ENCODE peak calls at places on chromosome 18, in five cellular contexts. P, Z, D, X and T are unnamed samples.

GRCh38 chr18:70197042-70197441 is 8.4 kb downstream of the RTTN start:
- DNase-seq in P (no peak), Z (no peak), D (no peak), X (no peak), T (no peak)

GRCh38 chr18:58669731-58670379 is 1.4 kb upstream of the MALT1 start:
- DNase-seq in P (peak; percentile 62), Z (no peak), D (no peak), X (peak; percentile 92), T (peak; percentile 57)

GRCh38 chr18:55328301-55328700 is 259.7 kb downstream of the TCF4 start:
- DNase-seq in P (peak; percentile 31), Z (no peak), D (no peak), X (peak; percentile 83), T (no peak)

GRCh38 chr18:41134426-41134825 is 820.6 kb upstream of the PIK3C3 start:
- DNase-seq in P (peak; percentile 37), Z (no peak), D (no peak), X (peak; percentile 68), T (no peak)

GRCh38 chr18:77711096-77711495 is 461.4 kb downstream of the GALR1 start:
- DNase-seq in P (no peak), Z (no peak), D (no peak), X (no peak), T (no peak)

GRCh38 chr18:76374330-76375281 is 120.4 kb downstream of the ZNF516 start:
- DNase-seq in P (no peak), Z (no peak), D (no peak), X (no peak), T (no peak)

GRCh38 chr18:33821503-33821902 is 243.5 kb downstream of the ASXL3 start:
- DNase-seq in P (peak; percentile 46), Z (no peak), D (no peak), X (peak; percentile 73), T (no peak)

GRCh38 chr18:57627488-57627887 is 5.9 kb upstream of the NARS1 start:
- DNase-seq in P (no peak), Z (no peak), D (no peak), X (peak; percentile 69), T (no peak)

GRCh38 chr18:45006934-45007333 is 326.2 kb downstream of the SETBP1 start:
- DNase-seq in P (peak; percentile 36), Z (no peak), D (no peak), X (peak; percentile 67), T (no peak)

GRCh38 chr18:56652802-56653201 is 1.6 kb downstream of the WDR7 start:
- DNase-seq in P (no peak), Z (no peak), D (no peak), X (no peak), T (no peak)

GRCh38 chr18:75230210-75231052 is 19.8 kb downstream of the TSHZ1 start:
- DNase-seq in P (no peak), Z (no peak), D (no peak), X (peak; percentile 77), T (no peak)

GRCh38 chr18:77133051-77133919 is 702 bp upstream of the MBP start:
- DNase-seq in P (no peak), Z (no peak), D (peak; percentile 83), X (no peak), T (no peak)

GRCh38 chr18:8801263-8801901 is 96.0 kb downstream of the MTCL1 start:
- DNase-seq in P (peak; percentile 94), Z (no peak), D (no peak), X (peak; percentile 97), T (peak; percentile 24)
- H3K36me3 ChIP-seq in P (peaks cover 95% of the 10 kb centered on the region), Z (no peaks in the 10 kb centered on the region), D (no peaks in the 10 kb centered on the region), X (peaks cover 11% of the 10 kb centered on the region), T (peaks cover 61% of the 10 kb centered on the region)

GRCh38 chr18:2602844-2603243 is 31.5 kb downstream of the NDC80 start:
- DNase-seq in P (no peak), Z (no peak), D (no peak), X (no peak), T (no peak)

DNA sequence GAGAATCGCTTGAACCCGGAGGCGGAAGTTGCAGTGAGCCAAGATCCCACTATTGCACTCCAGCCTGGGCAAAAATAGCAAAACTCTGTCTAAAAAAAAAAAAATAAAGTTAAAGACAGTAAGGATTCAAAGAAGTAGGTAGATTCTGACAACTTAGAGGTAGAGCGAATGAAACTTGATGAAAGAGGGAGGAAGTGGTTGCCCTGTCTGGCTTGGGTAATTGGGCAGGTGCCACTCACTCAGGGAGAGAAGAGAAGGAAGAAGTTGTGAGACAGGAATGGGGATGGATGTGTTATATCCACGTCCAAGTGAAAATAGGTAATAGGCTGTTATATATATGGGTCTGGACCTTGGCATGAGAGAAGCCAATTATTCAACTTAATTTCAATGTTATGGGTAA is 26.3 kb downstream of the NDC80 start:
- DNase-seq in P (no peak), Z (no peak), D (no peak), X (no peak), T (no peak)
- H3K36me3 ChIP-seq in P (peaks cover 6% of the 10 kb centered on the region), Z (no peaks in the 10 kb centered on the region), D (no peaks in the 10 kb centered on the region), X (no peaks in the 10 kb centered on the region), T (peaks cover 79% of the 10 kb centered on the region)

DNA sequence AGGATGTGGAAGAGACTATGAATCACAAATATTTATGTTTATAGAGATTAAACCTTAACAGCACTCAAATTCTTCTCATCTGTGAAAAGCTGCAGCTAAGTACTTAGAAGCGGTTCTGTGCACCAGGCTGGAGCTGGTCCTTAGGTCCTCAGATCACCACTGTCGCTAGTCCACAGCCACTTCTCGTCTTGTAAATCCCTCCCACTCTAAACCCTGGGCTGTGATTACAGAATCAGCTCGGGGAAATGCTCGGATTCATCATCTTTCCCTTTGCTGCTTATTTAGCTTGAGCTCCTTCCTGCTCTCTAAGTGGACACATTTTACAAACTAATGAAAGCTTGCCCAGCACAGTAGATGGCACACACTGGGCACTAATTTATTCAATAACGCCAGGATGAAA is 61.7 kb downstream of the RNF152 start:
- DNase-seq in P (peak; percentile 81), Z (no peak), D (no peak), X (peak; percentile 18), T (no peak)
- H3K36me3 ChIP-seq in P (no peaks in the 10 kb centered on the region), Z (no peaks in the 10 kb centered on the region), D (no peaks in the 10 kb centered on the region), X (no peaks in the 10 kb centered on the region), T (no peaks in the 10 kb centered on the region)

DNA sequence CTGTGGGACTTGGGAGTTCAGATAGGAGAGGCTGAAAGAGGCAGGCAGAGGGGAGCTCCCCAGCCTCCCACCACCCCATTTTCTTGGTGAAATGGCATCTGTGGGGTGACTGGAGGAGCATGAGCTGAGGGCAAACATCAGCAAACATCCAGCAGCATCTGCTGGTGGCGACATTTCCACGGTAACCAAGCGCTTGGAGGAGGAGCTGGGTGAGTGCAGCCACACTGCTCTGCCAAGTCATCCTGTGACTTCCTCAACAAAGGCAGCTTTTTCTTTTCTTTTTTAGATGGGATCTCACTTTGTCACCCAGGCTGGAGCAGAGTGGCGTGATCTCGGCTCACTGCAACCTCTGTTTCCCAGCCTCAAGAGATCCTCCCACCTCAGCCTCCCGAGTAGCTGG is 5.6 kb downstream of the TXNL4A start:
- DNase-seq in P (peak; percentile 52), Z (no peak), D (no peak), X (peak; percentile 28), T (no peak)
- H3K36me3 ChIP-seq in P (peaks cover 20% of the 10 kb centered on the region), Z (peaks cover 15% of the 10 kb centered on the region), D (no peaks in the 10 kb centered on the region), X (peaks cover 5% of the 10 kb centered on the region), T (peaks cover 54% of the 10 kb centered on the region)

GRCh38 chr18:3256693-3257626 is 5.0 kb upstream of the MYL12B start:
- DNase-seq in P (peak; percentile 56), Z (no peak), D (no peak), X (peak; percentile 79), T (peak; percentile 28)
- H3K36me3 ChIP-seq in P (peaks cover 69% of the 10 kb centered on the region), Z (peaks cover 60% of the 10 kb centered on the region), D (peaks cover 64% of the 10 kb centered on the region), X (peaks cover 22% of the 10 kb centered on the region), T (peaks cover 79% of the 10 kb centered on the region)

GRCh38 chr18:13070460-13070859 is 79.3 kb downstream of the CEP192 start:
- DNase-seq in P (peak; percentile 3), Z (no peak), D (no peak), X (no peak), T (no peak)
- H3K36me3 ChIP-seq in P (peaks cover 91% of the 10 kb centered on the region), Z (peaks cover 87% of the 10 kb centered on the region), D (peaks cover 82% of the 10 kb centered on the region), X (no peaks in the 10 kb centered on the region), T (peaks cover 76% of the 10 kb centered on the region)

DNA sequence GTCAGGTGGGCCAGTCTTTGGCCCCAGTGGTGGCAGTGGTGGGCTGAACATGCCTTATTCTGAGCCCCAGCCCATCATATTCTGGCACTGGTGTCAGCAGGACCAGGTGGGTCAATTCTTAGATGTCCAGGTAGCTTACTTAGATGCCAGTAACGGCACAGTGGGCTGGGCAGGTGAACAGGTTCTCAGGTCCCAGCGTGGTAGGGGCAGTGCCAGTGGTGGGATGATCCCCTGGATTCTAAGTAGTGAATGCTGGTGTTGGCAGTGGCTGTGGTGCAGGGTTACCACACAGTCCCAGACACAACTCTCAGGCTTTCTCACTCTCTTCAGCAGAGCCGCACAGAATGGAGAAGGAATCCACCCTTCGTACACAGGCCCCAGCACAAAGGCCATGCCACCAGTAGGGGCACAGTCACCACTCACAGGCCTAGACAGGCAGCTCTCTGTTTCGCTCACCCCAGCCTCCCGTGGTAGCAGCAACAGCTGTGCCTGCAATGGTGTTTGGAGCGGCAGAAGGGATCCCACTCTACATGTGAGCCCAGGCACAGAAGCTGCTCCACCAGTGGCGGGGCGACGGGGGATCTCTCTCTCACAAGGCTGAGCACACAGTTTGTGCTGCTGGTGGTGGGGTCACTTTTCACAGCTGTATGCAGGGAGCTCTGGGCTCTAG is 97.3 kb downstream of the ANKRD12 start:
- DNase-seq in P (no peak), Z (no peak), D (no peak), X (no peak), T (no peak)
- H3K36me3 ChIP-seq in P (peaks cover 90% of the 10 kb centered on the region), Z (peaks cover 55% of the 10 kb centered on the region), D (peaks cover 28% of the 10 kb centered on the region), X (peaks cover 3% of the 10 kb centered on the region), T (peaks cover 9% of the 10 kb centered on the region)